ENCODE peak calls at places on chromosome 21, in six cellular contexts. T is activated naive CD4-positive, alpha-beta T cell; H is amygdala; J is NCI-H187 treated with DMSO at 0.1 percent for 48 hours; K is CD4-positive, alpha-beta T cell; I is left ventricle myocardium superior. G is an unnamed sample.
A peak's percentile ranks its signal among the peaks of the same experiment; 100 is the strongest.

GRCh38 chr21:21439761-21440160 is 441.6 kb downstream of the NCAM2 start:
- DNase-seq in T (no peak), H (no peak), J (no peak), K (no peak), I (no peak), G (no peak)

GRCh38 chr21:31518580-31518979 is 140.9 kb upstream of the SOD1 start:
- DNase-seq in T (no peak), H (no peak), J (no peak), K (no peak), I (no peak), G (no peak)

GRCh38 chr21:29342394-29342957 is 43.8 kb downstream of the BACH1 start:
- DNase-seq in T (no peak), H (no peak), J (no peak), K (no peak), I (peak; percentile 81), G (no peak)

GRCh38 chr21:25615880-25616279 is 8.6 kb upstream of the MRPL39 start:
- DNase-seq in T (no peak), H (no peak), J (no peak), K (no peak), I (no peak), G (no peak)

GRCh38 chr21:45513741-45514310 is 28.4 kb downstream of the SLC19A1 start:
- DNase-seq in T (no peak), H (no peak), J (no peak), K (no peak), I (peak; percentile 22), G (no peak)

GRCh38 chr21:46661211-46661625 is 25.7 kb downstream of the PRMT2 start:
- DNase-seq in T (no peak), H (no peak), J (no peak), K (peak; percentile 53), I (peak; percentile 80), G (no peak)

GRCh38 chr21:42579456-42580075 is 65.9 kb downstream of the SLC37A1 start:
- DNase-seq in T (no peak), H (no peak), J (no peak), K (no peak), I (no peak), G (no peak)

GRCh38 chr21:45822002-45822397 is 159.6 kb upstream of the COL6A1 start:
- DNase-seq in T (no peak), H (no peak), J (no peak), K (no peak), I (no peak), G (no peak)

GRCh38 chr21:45393833-45394638 is 10.9 kb upstream of the COL18A1 start:
- DNase-seq in T (no peak), H (no peak), J (no peak), K (no peak), I (peak; percentile 10), G (no peak)

GRCh38 chr21:38839370-38839681 is 33.6 kb downstream of the ETS2 start:
- DNase-seq in T (no peak), H (no peak), J (no peak), K (no peak), I (no peak), G (no peak)

GRCh38 chr21:37266515-37267221 is 466 bp downstream of the VPS26C start:
- DNase-seq in T (no peak), H (no peak), J (no peak), K (no peak), I (peak; percentile 71), G (no peak)

GRCh38 chr21:41861987-41862386 is 17.2 kb downstream of the PRDM15 start:
- DNase-seq in T (no peak), H (no peak), J (no peak), K (no peak), I (no peak), G (no peak)

GRCh38 chr21:37452222-37452621 is 85.6 kb downstream of the DYRK1A start:
- DNase-seq in T (no peak), H (no peak), J (no peak), K (no peak), I (peak; percentile 49), G (no peak)

GRCh38 chr21:33441489-33442477 is 38.0 kb downstream of the TMEM50B start:
- DNase-seq in T (no peak), H (no peak), J (peak; percentile 60), K (no peak), I (peak; percentile 55), G (no peak)

GRCh38 chr21:45265721-45266517 is 21.8 kb downstream of the POFUT2 start:
- DNase-seq in T (no peak), H (no peak), J (no peak), K (no peak), I (no peak), G (no peak)

GRCh38 chr21:29264721-29265120 is 34.0 kb upstream of the BACH1 start:
- DNase-seq in T (no peak), H (no peak), J (no peak), K (no peak), I (no peak), G (no peak)

GRCh38 chr21:27741736-27742135 is 774.8 kb upstream of the ADAMTS5 start:
- DNase-seq in T (no peak), H (no peak), J (no peak), K (no peak), I (no peak), G (no peak)

GRCh38 chr21:26405735-26406361 is 167.2 kb downstream of the CYYR1 start:
- DNase-seq in T (no peak), H (no peak), J (no peak), K (no peak), I (no peak), G (no peak)

GRCh38 chr21:45270306-45270821 is 17.3 kb downstream of the POFUT2 start:
- DNase-seq in T (no peak), H (no peak), J (no peak), K (no peak), I (no peak), G (peak; percentile 32)

GRCh38 chr21:34129971-34130597 is 56.7 kb downstream of the MRPS6 start:
- DNase-seq in T (no peak), H (no peak), J (peak; percentile 66), K (no peak), I (no peak), G (no peak)

GRCh38 chr21:28615276-28615675 is 377.4 kb downstream of the LTN1 start:
- DNase-seq in T (no peak), H (no peak), J (no peak), K (no peak), I (no peak), G (no peak)

GRCh38 chr21:45296638-45297037 is 8.9 kb upstream of the POFUT2 start:
- DNase-seq in T (no peak), H (no peak), J (no peak), K (no peak), I (no peak), G (no peak)

GRCh38 chr21:36753556-36753955 is 54.6 kb downstream of the SIM2 start:
- DNase-seq in T (no peak), H (no peak), J (no peak), K (no peak), I (no peak), G (no peak)

GRCh38 chr21:15028186-15028585 is 36.6 kb downstream of the NRIP1 start:
- DNase-seq in T (no peak), H (no peak), J (no peak), K (no peak), I (no peak), G (no peak)

GRCh38 chr21:44628707-44629391 is 2.0 kb downstream of the KRTAP10-9 start:
- DNase-seq in T (no peak), H (no peak), J (no peak), K (no peak), I (no peak), G (no peak)

GRCh38 chr21:26027696-26028095 is 142.9 kb downstream of the APP start:
- DNase-seq in T (no peak), H (no peak), J (no peak), K (no peak), I (no peak), G (no peak)

GRCh38 chr21:29196021-29196663 is 65.7 kb downstream of the MAP3K7CL start:
- DNase-seq in T (no peak), H (no peak), J (no peak), K (peak; percentile 16), I (no peak), G (peak; percentile 68)

GRCh38 chr21:27831177-27831576 is 864.3 kb upstream of the ADAMTS5 start:
- DNase-seq in T (no peak), H (no peak), J (no peak), K (no peak), I (no peak), G (no peak)

GRCh38 chr21:46188226-46189212 is 4.3 kb upstream of the SPATC1L start:
- DNase-seq in T (no peak), H (no peak), J (no peak), K (no peak), I (peak; percentile 72), G (no peak)

GRCh38 chr21:16159213-16159970 is 429.6 kb downstream of the USP25 start:
- DNase-seq in T (no peak), H (no peak), J (no peak), K (no peak), I (no peak), G (no peak)

GRCh38 chr21:40512590-40512989 is 334.4 kb downstream of the DSCAM start:
- DNase-seq in T (no peak), H (no peak), J (no peak), K (no peak), I (no peak), G (no peak)

GRCh38 chr21:46448108-46448507 is 10.6 kb upstream of the DIP2A start:
- DNase-seq in T (no peak), H (no peak), J (no peak), K (no peak), I (no peak), G (no peak)

GRCh38 chr21:41008971-41009370 is 159.0 kb upstream of the BACE2 start:
- DNase-seq in T (no peak), H (no peak), J (no peak), K (no peak), I (no peak), G (no peak)

G was measured in ureter.